ENCODE peak calls at places on chromosomes 2 and 18, in four cellular contexts. V, T, C and A are unnamed samples.

GRCh38 chr2:65658871-65659270 is 226.5 kb upstream of the SPRED2 start:
- DNase-seq in V (no peak), T (no peak), C (no peak), A (no peak)

GRCh38 chr2:42903821-42904575 is 111.6 kb upstream of the HAAO start:
- DNase-seq in V (no peak), T (no peak), C (peak), A (no peak)

GRCh38 chr2:226378733-226379132 is 420.9 kb downstream of the IRS1 start:
- DNase-seq in V (no peak), T (no peak), C (peak), A (no peak)

GRCh38 chr2:57842531-57842930 is 204.1 kb upstream of the VRK2 start:
- DNase-seq in V (no peak), T (no peak), C (peak), A (no peak)

GRCh38 chr18:45335644-45336043 is 279.6 kb upstream of the SLC14A2 start:
- DNase-seq in V (no peak), T (no peak), C (peak), A (no peak)

GRCh38 chr2:172052000-172052983 is 33.0 kb upstream of the DLX1 start:
- DNase-seq in V (no peak), T (no peak), C (no peak), A (no peak)

GRCh38 chr2:12448846-12449480 is 267.8 kb upstream of the TRIB2 start:
- DNase-seq in V (no peak), T (no peak), C (peak), A (no peak)

GRCh38 chr2:67135201-67135600 is 261.9 kb upstream of the ETAA1 start:
- DNase-seq in V (no peak), T (no peak), C (no peak), A (no peak)

GRCh38 chr18:23875966-23876365 is 138.6 kb upstream of the TTC39C start:
- DNase-seq in V (no peak), T (no peak), C (peak), A (no peak)

GRCh38 chr2:219388127-219388844 is 574 bp upstream of the DNPEP start:
- DNase-seq in V (peak), T (peak), C (peak), A (peak)

GRCh38 chr2:113407446-113408099 is 29.9 kb upstream of the ZNG1B start:
- DNase-seq in V (no peak), T (no peak), C (peak), A (no peak)
- TF ChIP-seq CTCF in V (no peak), T (no peak), C (peak), A (no peak)

DNA sequence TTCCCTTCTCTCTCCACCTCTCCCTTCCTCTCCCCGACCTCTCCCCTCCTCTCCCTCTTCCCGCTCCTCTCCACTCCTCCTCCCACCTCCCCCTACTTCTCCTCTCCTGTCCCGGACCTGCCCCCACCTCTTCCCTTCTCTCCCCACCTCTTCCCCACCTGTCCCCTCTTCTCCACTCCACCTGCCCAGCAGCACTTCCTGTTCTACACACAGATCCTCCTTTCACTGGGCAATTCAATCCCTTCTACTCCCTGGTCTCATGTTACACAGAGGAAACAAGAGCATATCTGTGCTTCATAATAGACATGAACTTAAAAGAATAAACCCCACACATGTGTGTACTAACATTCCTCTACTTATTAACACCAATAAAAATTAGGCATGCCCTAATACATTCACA is 34.8 kb downstream of the TIMM21 start:
- DNase-seq in V (no peak), T (no peak), C (no peak), A (no peak)
- TF ChIP-seq CTCF in V (no peak), T (no peak), C (no peak), A (no peak)

GRCh38 chr18:75858754-75859153 is 431.3 kb upstream of the SMIM21 start:
- DNase-seq in V (no peak), T (no peak), C (no peak), A (no peak)

GRCh38 chr18:75859533-75859932 is 432.0 kb upstream of the SMIM21 start:
- DNase-seq in V (no peak), T (no peak), C (no peak), A (no peak)

GRCh38 chr18:75857558-75857957 is 430.1 kb upstream of the SMIM21 start:
- DNase-seq in V (no peak), T (no peak), C (no peak), A (no peak)

GRCh38 chr18:75854808-75855207 is 427.3 kb upstream of the SMIM21 start:
- DNase-seq in V (no peak), T (no peak), C (no peak), A (no peak)

GRCh38 chr18:75854174-75854573 is 426.7 kb upstream of the SMIM21 start:
- DNase-seq in V (no peak), T (no peak), C (no peak), A (no peak)
- TF ChIP-seq CTCF in V (no peak), T (no peak), C (no peak), A (no peak)

DNA sequence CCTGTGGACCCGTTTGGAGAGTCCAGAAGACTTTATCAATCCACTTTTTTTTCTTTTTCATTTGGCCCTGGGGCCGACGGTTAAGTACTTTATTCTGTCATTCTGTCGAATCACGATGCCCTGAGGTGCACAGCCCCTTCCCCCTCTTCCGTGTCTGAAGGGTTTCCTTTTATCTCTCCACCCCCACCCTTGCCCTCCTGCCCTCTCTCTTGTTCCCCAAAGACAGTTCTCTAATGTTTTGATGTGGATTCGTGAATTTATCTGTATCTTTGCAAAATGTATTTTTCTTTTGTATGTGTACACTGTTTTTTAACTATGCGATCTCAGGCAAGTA is 1.7 kb upstream of the CASP8 start:
- DNase-seq in V (no peak), T (no peak), C (no peak), A (peak)
- TF ChIP-seq CTCF in V (no peak), T (no peak), C (no peak), A (peak)

GRCh38 chr18:62187543-62188378 is 706 bp downstream of the RELCH start:
- DNase-seq in V (peak), T (no peak), C (peak), A (no peak)
- TF ChIP-seq CTCF in V (no peak), T (peak), C (peak), A (no peak)

DNA sequence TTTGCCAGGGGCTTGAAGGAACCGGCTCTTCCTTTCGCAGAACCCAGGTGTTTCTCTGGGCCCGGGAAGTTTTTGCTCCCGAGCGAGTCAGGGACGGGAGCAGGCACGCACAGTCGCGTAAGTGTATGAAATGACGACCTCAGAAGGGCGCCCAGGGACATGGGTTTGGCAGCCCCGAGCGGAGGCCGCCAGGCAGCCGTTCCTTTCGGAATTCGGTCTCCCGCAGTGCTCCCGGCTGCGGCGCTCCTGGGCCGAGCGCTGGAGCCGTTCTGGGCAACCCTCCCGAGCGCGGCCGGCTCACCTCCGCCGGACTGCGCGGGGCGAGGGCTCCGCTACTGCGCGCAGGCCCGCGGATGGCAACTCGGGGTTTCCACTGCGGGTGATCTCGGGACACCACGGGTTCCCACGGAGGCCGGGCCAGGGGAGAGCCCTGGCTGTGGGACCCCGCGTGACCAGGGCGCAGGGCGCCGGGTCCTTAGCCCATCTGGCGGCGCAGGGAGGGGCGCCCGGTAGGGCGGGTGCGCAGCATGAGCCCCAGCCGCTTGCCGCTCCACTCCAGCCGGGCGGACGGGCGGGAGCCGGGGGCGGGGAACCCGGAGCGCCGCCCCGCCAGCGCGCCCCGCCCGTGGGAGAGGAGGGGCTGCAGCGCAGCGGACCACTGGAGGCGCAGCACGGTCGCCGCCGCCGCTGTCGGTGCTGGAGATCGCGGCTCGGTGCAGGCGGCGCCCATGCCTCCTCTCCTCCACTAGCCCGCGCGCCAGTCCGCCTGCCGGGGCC is at the start of gene OSBPL6:
- DNase-seq in V (peak), T (peak), C (peak), A (no peak)
- TF ChIP-seq CTCF in V (peak), T (no peak), C (peak), A (peak)

GRCh38 chr18:43158381-43158780 is 42.9 kb upstream of the RIT2 start:
- DNase-seq in V (no peak), T (no peak), C (no peak), A (no peak)

GRCh38 chr18:43160509-43160908 is 45.0 kb upstream of the RIT2 start:
- DNase-seq in V (no peak), T (no peak), C (no peak), A (no peak)

GRCh38 chr18:43159091-43159490 is 43.6 kb upstream of the RIT2 start:
- DNase-seq in V (no peak), T (no peak), C (no peak), A (no peak)

DNA sequence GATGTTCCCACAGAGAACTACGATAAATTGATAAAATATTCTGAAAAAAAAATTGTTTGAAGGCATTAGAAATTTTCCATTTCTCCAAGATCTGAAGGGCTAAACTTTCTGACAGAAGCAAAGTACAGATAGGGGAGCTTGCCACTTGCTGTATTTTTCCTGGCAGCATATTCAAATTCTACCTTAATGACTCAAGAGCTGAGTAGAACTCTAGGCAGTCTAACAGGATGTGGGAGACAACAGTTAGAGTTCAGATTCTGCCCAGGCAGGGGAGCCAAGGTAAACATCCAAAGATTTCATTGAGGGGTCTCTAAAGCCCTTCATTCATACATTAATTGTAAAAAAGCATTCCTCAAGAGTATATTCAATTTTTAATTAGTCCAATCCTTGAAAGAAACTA is 46.0 kb upstream of the RIT2 start:
- DNase-seq in V (no peak), T (no peak), C (no peak), A (no peak)
- TF ChIP-seq CTCF in V (no peak), T (no peak), C (no peak), A (no peak)

GRCh38 chr18:36580266-36580665 is 248.5 kb downstream of the TPGS2 start:
- DNase-seq in V (peak), T (no peak), C (peak), A (no peak)
- TF ChIP-seq CTCF in V (no peak), T (no peak), C (peak), A (no peak)